ENCODE peak calls at places on chromosomes 16 and 17, in four cellular contexts. H is IMR-90, E is K562, M is GM12878. Y is an unnamed sample.

GRCh38 chr17:75587718-75588545 is at the start of gene MYO15B:
- DNase-seq in H (no peak), E (peak; percentile 43), M (no peak), Y (peak; percentile 40)

GRCh38 chr17:17783121-17783824 is 53.5 kb downstream of the SREBF1 start:
- DNase-seq in H (no peak), E (peak; percentile 74), M (peak; percentile 33), Y (peak; percentile 32)

GRCh38 chr17:8939496-8940334 is 25.8 kb downstream of the PIK3R5 start:
- DNase-seq in H (no peak), E (no peak), M (peak; percentile 79), Y (no peak)

GRCh38 chr17:61574542-61575351 is 16.3 kb downstream of the NACA2 start:
- DNase-seq in H (peak; percentile 65), E (no peak), M (no peak), Y (peak; percentile 16)

GRCh38 chr17:76265624-76266243 is 586 bp downstream of the UBALD2 start:
- DNase-seq in H (peak; percentile 30), E (peak; percentile 64), M (no peak), Y (peak; percentile 36)

GRCh38 chr17:76626442-76626841 is 17.1 kb downstream of the ST6GALNAC1 start:
- DNase-seq in H (no peak), E (no peak), M (no peak), Y (no peak)

GRCh38 chr16:84471966-84472365 is 32.5 kb downstream of the MEAK7 start:
- DNase-seq in H (no peak), E (no peak), M (no peak), Y (no peak)

GRCh38 chr16:11161974-11162373 is 94.0 kb downstream of the SOCS1 start:
- DNase-seq in H (no peak), E (no peak), M (no peak), Y (no peak)

GRCh38 chr17:77391668-77392375 is 251.1 kb downstream of the SEC14L1 start:
- DNase-seq in H (peak; percentile 99), E (no peak), M (no peak), Y (peak; percentile 57)

GRCh38 chr16:50744911-50745310 is 3.0 kb downstream of the CYLD start:
- DNase-seq in H (peak; percentile 55), E (no peak), M (no peak), Y (peak; percentile 14)

GRCh38 chr16:57516176-57516725 is 20.1 kb downstream of the CCDC102A start:
- DNase-seq in H (no peak), E (no peak), M (no peak), Y (no peak)

GRCh38 chr17:60392845-60393702 is 1.1 kb upstream of the USP32 start:
- DNase-seq in H (peak; percentile 60), E (no peak), M (peak; percentile 48), Y (peak; percentile 80)

GRCh38 chr17:77446959-77447634 is 306.3 kb downstream of the SEC14L1 start:
- DNase-seq in H (peak; percentile 87), E (no peak), M (no peak), Y (no peak)

GRCh38 chr17:58215685-58216084 is 3.4 kb downstream of the MKS1 start:
- DNase-seq in H (no peak), E (no peak), M (no peak), Y (no peak)

GRCh38 chr16:1789643-1790045 is 3.9 kb downstream of the IGFALS start:
- DNase-seq in H (no peak), E (peak; percentile 53), M (no peak), Y (no peak)

GRCh38 chr17:6914711-6915110 is 81.1 kb upstream of the ALOX12 start:
- DNase-seq in H (peak; percentile 7), E (peak; percentile 39), M (no peak), Y (no peak)

GRCh38 chr16:69309316-69309715 is 1.8 kb upstream of the VPS4A start:
- DNase-seq in H (no peak), E (no peak), M (no peak), Y (peak; percentile 26)

GRCh38 chr17:32007463-32008298 is 498 bp downstream of the LRRC37B start:
- DNase-seq in H (peak; percentile 19), E (peak; percentile 61), M (no peak), Y (peak; percentile 48)

GRCh38 chr17:82787081-82787848 is 35.4 kb downstream of the TBCD start:
- DNase-seq in H (no peak), E (no peak), M (no peak), Y (no peak)

GRCh38 chr17:44916781-44917241 is 1.5 kb upstream of the GFAP start:
- DNase-seq in H (peak; percentile 25), E (no peak), M (no peak), Y (peak; percentile 39)

GRCh38 chr16:49471038-49471727 is 97.6 kb downstream of the C16orf78 start:
- DNase-seq in H (no peak), E (no peak), M (no peak), Y (no peak)

GRCh38 chr17:9056566-9056965 is 35.3 kb downstream of the NTN1 start:
- DNase-seq in H (no peak), E (no peak), M (no peak), Y (no peak)

GRCh38 chr16:89723279-89724250 is 2.2 kb downstream of the ZNF276 start:
- DNase-seq in H (peak; percentile 14), E (no peak), M (no peak), Y (peak; percentile 23)

DNA sequence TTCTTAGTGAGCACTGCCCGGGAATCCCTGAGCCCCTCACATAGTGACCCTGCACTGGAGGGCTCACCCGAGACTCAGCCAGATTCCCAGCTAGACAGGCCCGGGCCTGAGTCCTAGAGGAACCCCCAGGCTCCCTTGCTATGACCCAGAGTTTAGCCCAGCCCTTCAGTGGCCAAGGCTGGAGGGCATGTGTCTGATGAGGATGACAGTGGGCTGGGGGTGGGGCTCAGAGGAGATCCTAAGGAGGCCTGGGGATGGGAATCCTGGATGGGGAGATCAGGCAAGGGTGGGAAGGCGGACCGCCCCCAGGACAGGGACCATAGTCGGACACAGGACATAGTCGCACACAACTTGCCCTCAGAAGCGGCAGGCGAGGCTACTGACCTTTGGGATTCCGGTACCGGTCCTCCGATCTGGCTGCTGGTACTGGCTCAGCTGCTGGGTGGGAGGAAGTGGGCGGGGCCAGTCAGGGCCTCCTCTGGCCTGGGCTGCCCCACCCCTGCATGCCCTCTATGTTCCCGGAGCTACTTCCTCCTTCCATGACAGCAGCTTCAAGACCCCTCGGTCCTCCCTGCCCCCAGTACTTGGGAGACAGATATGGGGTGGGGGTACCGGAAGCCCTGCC is 1.1 kb downstream of the CD79B start:
- DNase-seq in H (no peak), E (peak; percentile 82), M (no peak), Y (no peak)
- TF ChIP-seq FOS in H (no peak), E (no peak), M (no peak), Y (no peak)

GRCh38 chr17:49574283-49574892 is 1.3 kb upstream of the NXPH3 start:
- DNase-seq in H (no peak), E (no peak), M (no peak), Y (no peak)

GRCh38 chr17:49576121-49576905 is 642 bp downstream of the NXPH3 start:
- DNase-seq in H (peak; percentile 24), E (peak; percentile 85), M (no peak), Y (peak; percentile 43)

GRCh38 chr17:49574945-49575523 is 637 bp upstream of the NXPH3 start:
- DNase-seq in H (no peak), E (no peak), M (no peak), Y (no peak)

GRCh38 chr17:49576906-49577650 is 1.4 kb downstream of the NXPH3 start:
- DNase-seq in H (no peak), E (no peak), M (no peak), Y (no peak)

DNA sequence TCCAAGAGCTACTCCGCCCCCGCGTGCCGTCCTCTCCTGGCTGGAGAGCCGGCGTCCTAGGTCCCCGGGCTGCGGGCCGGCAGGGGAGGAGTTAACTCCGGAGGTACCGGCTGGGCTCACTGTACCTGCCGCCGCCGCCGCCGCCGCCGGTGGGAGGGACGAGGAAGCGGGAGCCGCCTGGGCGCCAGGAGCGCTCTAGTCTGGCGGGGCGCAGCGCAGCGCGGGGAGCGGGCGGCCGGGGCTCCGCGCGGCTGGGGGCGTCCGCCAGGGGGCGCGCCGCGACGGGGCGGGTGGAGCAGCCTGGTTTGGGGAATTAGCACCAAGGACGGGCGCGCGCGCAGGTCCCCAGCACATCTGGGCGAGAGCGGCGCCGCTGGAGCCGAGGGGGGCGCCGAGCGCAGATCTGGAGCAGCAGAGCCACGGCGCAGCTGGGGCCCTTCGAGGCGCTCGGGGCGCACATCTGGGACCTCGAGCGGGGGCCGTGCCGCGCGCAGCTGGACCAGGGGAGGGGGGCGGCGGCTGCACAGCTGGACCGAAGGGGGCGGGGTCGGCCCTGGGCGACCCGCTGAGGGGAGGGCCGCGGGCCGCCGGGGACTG is at the start of gene NXPH3:
- DNase-seq in H (peak; percentile 19), E (peak; percentile 86), M (no peak), Y (peak; percentile 42)
- H3K27ac ChIP-seq in H (no peak within 1 kb of the TSS), E (no peak within 1 kb of the TSS), M (no peak within 1 kb of the TSS), Y (no peak within 1 kb of the TSS)

GRCh38 chr17:47240806-47241205 is 12.8 kb upstream of the ITGB3 start:
- DNase-seq in H (no peak), E (no peak), M (no peak), Y (peak; percentile 36)
- TF ChIP-seq POLR2A in H (no peak), E (no peak), M (no peak), Y (no peak)

GRCh38 chr17:43020789-43021738 is 1.1 kb downstream of the VAT1 start:
- DNase-seq in H (peak; percentile 50), E (peak; percentile 85), M (no peak), Y (peak; percentile 72)
- TF ChIP-seq FOS in H (peak; percentile 40), E (peak; percentile 10), M (no peak), Y (peak; percentile 58)

GRCh38 chr17:40309031-40309937 is at the start of gene RARA:
- DNase-seq in H (no peak), E (peak; percentile 49), M (no peak), Y (no peak)
- H3K27ac ChIP-seq in H (no peak within 1 kb of the TSS), E (peak within 1 kb of the TSS; percentile 49), M (peak within 1 kb of the TSS; percentile 9), Y (no peak within 1 kb of the TSS)

Y was measured in endothelial cell of umbilical vein.